ENCODE peak calls at places on chromosomes 1 and 21, in four cellular contexts. U is HL-60, S is HFFc6, V is hepatic stellate cell. C is an unnamed sample.

GRCh38 chr1:150168960-150169565 is 19.3 kb downstream of the PLEKHO1 start:
- DNase-seq in V (peak; percentile 76), S (no peak), U (peak; percentile 64), C (peak; percentile 69)

GRCh38 chr1:67418839-67419586 is 11.2 kb downstream of the SERBP1 start:
- DNase-seq in S (no peak), V (no peak), U (no peak), C (no peak)

GRCh38 chr1:156387899-156388813 is 19.1 kb downstream of the RHBG start:
- DNase-seq in V (no peak), U (no peak), S (no peak), C (no peak)

GRCh38 chr1:205285391-205286101 is 36.0 kb downstream of the NUAK2 start:
- DNase-seq in S (no peak), V (no peak), U (peak; percentile 37), C (no peak)

GRCh38 chr1:241356519-241357365 is at the start of gene RGS7:
- DNase-seq in V (peak; percentile 85), U (no peak), S (no peak), C (peak; percentile 39)

GRCh38 chr1:168977618-168978017 is 128.9 kb upstream of the ATP1B1 start:
- DNase-seq in V (no peak), S (no peak), U (no peak), C (no peak)

GRCh38 chr1:55580845-55581332 is 365.7 kb upstream of the USP24 start:
- DNase-seq in S (peak; percentile 94), U (no peak), V (peak; percentile 56), C (peak; percentile 1)

GRCh38 chr1:47725732-47726495 is 271.3 kb downstream of the TRABD2B start:
- DNase-seq in V (peak; percentile 87), S (peak; percentile 64), U (peak; percentile 57), C (peak; percentile 67)

GRCh38 chr1:248815407-248816034 is 10.2 kb downstream of the SH3BP5L start:
- DNase-seq in S (no peak), V (no peak), U (no peak), C (no peak)

GRCh38 chr1:198903203-198903602 is 264.4 kb downstream of the PTPRC start:
- DNase-seq in U (no peak), S (no peak), V (no peak), C (peak; percentile 71)

GRCh38 chr21:42193721-42194120 is 25.2 kb upstream of the ABCG1 start:
- DNase-seq in U (no peak), S (no peak), V (no peak), C (no peak)

GRCh38 chr21:19109694-19110093 is 706.1 kb upstream of the TMPRSS15 start:
- DNase-seq in U (no peak), S (no peak), V (no peak), C (no peak)

GRCh38 chr1:163264256-163264655 is 57.5 kb upstream of the NUF2 start:
- DNase-seq in V (no peak), S (no peak), U (no peak), C (no peak)

GRCh38 chr1:8455700-8456305 is 137.9 kb downstream of the SLC45A1 start:
- DNase-seq in U (no peak), V (no peak), S (peak; percentile 21), C (no peak)

GRCh38 chr1:213275293-213275692 is 224.3 kb downstream of the RPS6KC1 start:
- DNase-seq in S (no peak), V (no peak), U (no peak), C (no peak)

GRCh38 chr1:196774603-196775002 is at the start of gene CFHR3:
- DNase-seq in S (no peak), V (no peak), U (no peak), C (no peak)